ENCODE peak calls at places on chromosomes 16 and 17, in five cellular contexts. F, U, K, Z and I are unnamed samples.

GRCh38 chr17:50833396-50834125 is 1.8 kb upstream of the WFIKKN2 start:
- DNase-seq in F (no peak), Z (no peak), U (no peak), K (no peak), I (no peak)

GRCh38 chr17:29674270-29674669 is 51.6 kb upstream of the CORO6 start:
- DNase-seq in U (no peak), F (no peak), K (no peak), Z (no peak), I (no peak)

GRCh38 chr17:78380370-78380769 is 1.9 kb downstream of the PGS1 start:
- DNase-seq in Z (no peak), K (no peak), F (no peak), U (no peak), I (no peak)

GRCh38 chr16:19574625-19575024 is 19.1 kb downstream of the VPS35L start:
- DNase-seq in Z (no peak), U (no peak), F (no peak), K (no peak), I (no peak)

GRCh38 chr17:60355663-60356594 is 36.0 kb downstream of the USP32 start:
- DNase-seq in F (no peak), Z (no peak), K (no peak), U (no peak), I (no peak)

GRCh38 chr16:57764341-57765159 is 29.0 kb downstream of the KATNB1 start:
- DNase-seq in K (peak; percentile 18), U (peak; percentile 41), Z (peak; percentile 83), F (peak; percentile 48), I (peak; percentile 13)

GRCh38 chr16:69691980-69692911 is 34.1 kb downstream of the NQO1 start:
- DNase-seq in Z (peak; percentile 45), K (no peak), U (no peak), F (no peak), I (no peak)

GRCh38 chr17:58336456-58337094 is 8.0 kb upstream of the TSPOAP1 start:
- DNase-seq in Z (peak; percentile 34), U (no peak), K (no peak), F (no peak), I (no peak)

GRCh38 chr17:67830440-67830839 is 5.1 kb downstream of the BPTF start:
- DNase-seq in Z (peak; percentile 12), K (no peak), U (no peak), F (no peak), I (no peak)

GRCh38 chr17:14510136-14510535 is 209.3 kb downstream of the HS3ST3B1 start:
- DNase-seq in Z (no peak), F (no peak), K (no peak), U (no peak), I (no peak)

GRCh38 chr17:83119987-83120864 is 40.8 kb downstream of the METRNL start:
- DNase-seq in K (no peak), U (no peak), F (peak; percentile 32), Z (no peak), I (no peak)

GRCh38 chr16:89660146-89660545 is 2.5 kb downstream of the SPATA33 start:
- DNase-seq in Z (no peak), U (no peak), F (no peak), K (no peak), I (no peak)

GRCh38 chr17:48600244-48601098 is 4.3 kb downstream of the HOXB6 start:
- DNase-seq in F (no peak), Z (no peak), K (no peak), U (no peak), I (no peak)

GRCh38 chr16:9236319-9236718 is 144.9 kb downstream of the HAPSTR1 start:
- DNase-seq in Z (no peak), F (no peak), K (no peak), U (no peak), I (no peak)

GRCh38 chr16:83137326-83137770 is 510.6 kb downstream of the CDH13 start:
- DNase-seq in U (peak; percentile 38), K (no peak), F (no peak), Z (peak; percentile 94), I (peak; percentile 92)

GRCh38 chr16:12500771-12501170 is 302.9 kb downstream of the CPPED1 start:
- DNase-seq in F (peak; percentile 32), U (no peak), Z (no peak), K (no peak), I (no peak)

GRCh38 chr16:50416388-50416787 is 47.6 kb upstream of the BRD7 start:
- DNase-seq in F (no peak), Z (no peak), K (no peak), U (no peak), I (no peak)

GRCh38 chr16:70152578-70153302 is 20.8 kb upstream of the CLEC18C start:
- DNase-seq in Z (no peak), U (no peak), F (no peak), K (no peak), I (no peak)

GRCh38 chr17:67123692-67124091 is 79.3 kb downstream of the CACNG1 start:
- DNase-seq in Z (no peak), F (no peak), U (no peak), K (no peak), I (no peak)

GRCh38 chr17:50559674-50560184 is 786 bp upstream of the CACNA1G start:
- DNase-seq in Z (peak; percentile 31), K (no peak), F (peak; percentile 60), U (no peak), I (no peak)

GRCh38 chr16:69106491-69107291 is 1.2 kb downstream of the HAS3 start:
- DNase-seq in Z (no peak), F (no peak), K (no peak), U (no peak), I (no peak)

GRCh38 chr17:58338907-58339774 is 10.5 kb upstream of the TSPOAP1 start:
- DNase-seq in U (peak; percentile 59), K (no peak), F (peak; percentile 63), Z (peak; percentile 82), I (no peak)

GRCh38 chr17:32278815-32279214 is 13.2 kb downstream of the RHBDL3 start:
- DNase-seq in U (no peak), F (no peak), Z (no peak), K (no peak), I (no peak)

GRCh38 chr17:31197991-31198390 is 99.0 kb downstream of the OMG start:
- DNase-seq in U (no peak), K (no peak), F (no peak), Z (no peak), I (no peak)

GRCh38 chr17:7852919-7853692 is 1.8 kb upstream of the TMEM88 start:
- DNase-seq in F (no peak), U (no peak), K (no peak), Z (no peak), I (no peak)

GRCh38 chr16:73068546-73069401 is 20.8 kb upstream of the ZFHX3 start:
- DNase-seq in F (peak; percentile 90), U (peak; percentile 94), K (no peak), Z (peak; percentile 98), I (no peak)

GRCh38 chr16:89094252-89094901 is 725 bp downstream of the ACSF3 start:
- DNase-seq in U (no peak), F (no peak), K (no peak), Z (peak; percentile 27), I (no peak)

GRCh38 chr17:41527076-41528023 is 758 bp downstream of the KRT19 start:
- DNase-seq in Z (no peak), U (no peak), F (no peak), K (no peak), I (no peak)
- H3K4me3 ChIP-seq in Z (peak overlapping the region; percentile 42), U (peak overlapping the region; percentile 43), F (no peak overlapping the region), K (peak overlapping the region; percentile 66), I (peak overlapping the region; percentile 27)

DNA sequence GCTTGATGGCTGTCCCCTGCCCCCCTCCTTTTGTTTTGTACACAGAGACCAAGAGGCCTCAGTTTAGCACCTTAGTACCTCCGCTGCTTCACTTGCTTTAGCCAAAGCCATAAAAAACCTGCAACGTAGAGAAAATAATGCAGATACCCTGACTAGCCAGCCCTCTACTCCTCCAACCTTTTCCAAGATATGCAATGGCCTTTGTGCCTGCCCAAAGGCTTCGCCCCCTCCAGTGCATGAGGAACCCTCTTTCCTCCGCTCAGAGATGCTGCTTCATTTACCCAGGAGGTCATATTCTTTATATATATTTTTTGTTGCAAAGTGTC is 17.0 kb downstream of the CNTNAP1 start:
- DNase-seq in U (no peak), Z (no peak), K (no peak), F (no peak), I (no peak)
- H3K4me3 ChIP-seq in U (no peak overlapping the region), Z (no peak overlapping the region), K (no peak overlapping the region), F (no peak overlapping the region), I (no peak overlapping the region)

DNA sequence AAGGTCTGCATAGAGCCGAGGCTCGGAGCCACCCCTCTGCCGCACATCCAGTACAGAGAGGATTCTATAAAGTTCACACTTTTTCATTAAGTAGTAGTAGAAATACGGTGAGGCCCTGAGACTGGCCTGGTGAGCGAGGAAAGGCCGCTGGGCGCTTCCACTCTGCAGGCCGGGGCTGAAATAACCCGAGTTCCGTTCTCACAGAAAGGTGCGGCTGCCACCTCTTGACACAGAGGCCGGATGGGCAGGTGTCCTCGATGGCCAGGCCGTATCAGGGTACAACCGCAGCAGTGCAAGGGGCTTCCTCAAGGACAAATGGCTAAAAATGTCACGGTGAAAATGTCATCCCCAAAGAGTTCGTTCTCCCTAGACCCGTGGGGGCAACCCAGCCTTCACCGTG is 770 bp upstream of the PCYT2 start:
- DNase-seq in F (no peak), K (no peak), U (no peak), Z (no peak), I (no peak)
- H3K4me3 ChIP-seq in F (no peak overlapping the region), K (no peak overlapping the region), U (no peak overlapping the region), Z (no peak overlapping the region), I (no peak overlapping the region)

DNA sequence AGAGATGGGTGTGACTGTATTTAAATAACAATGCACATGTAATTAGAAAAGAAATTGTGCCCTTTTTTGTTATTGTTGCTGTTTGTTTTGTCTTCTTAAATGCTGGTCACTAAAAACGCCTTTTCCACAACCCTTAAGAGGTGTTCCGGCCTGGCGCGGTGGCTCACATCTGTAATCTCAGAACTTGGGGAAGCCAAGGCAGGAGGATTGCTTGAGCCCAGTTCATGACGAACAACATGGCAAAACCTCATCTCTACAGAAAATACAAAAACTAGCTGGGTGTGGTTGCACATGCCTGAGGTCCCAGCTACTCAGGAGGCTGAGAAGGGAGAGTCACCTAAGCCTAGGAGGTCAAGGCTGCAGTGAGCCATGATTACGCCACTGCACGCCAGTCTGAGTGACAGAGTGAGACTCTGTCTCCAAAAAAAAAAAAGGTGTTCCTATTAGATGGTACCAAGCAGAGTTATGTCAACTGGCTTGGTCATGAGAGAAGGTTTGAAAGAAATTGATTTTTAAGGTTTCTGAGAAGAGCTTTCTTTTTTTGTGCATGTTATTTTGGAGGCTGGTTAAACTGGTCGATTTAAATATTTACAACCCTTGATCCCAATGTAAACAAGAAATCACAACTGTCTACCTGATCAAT is 23.5 kb upstream of the RFFL start:
- DNase-seq in U (no peak), Z (no peak), K (no peak), F (no peak), I (no peak)
- H3K4me3 ChIP-seq in U (no peak overlapping the region), Z (peak overlapping the region; percentile 95), K (peak overlapping the region; percentile 95), F (no peak overlapping the region), I (no peak overlapping the region)

DNA sequence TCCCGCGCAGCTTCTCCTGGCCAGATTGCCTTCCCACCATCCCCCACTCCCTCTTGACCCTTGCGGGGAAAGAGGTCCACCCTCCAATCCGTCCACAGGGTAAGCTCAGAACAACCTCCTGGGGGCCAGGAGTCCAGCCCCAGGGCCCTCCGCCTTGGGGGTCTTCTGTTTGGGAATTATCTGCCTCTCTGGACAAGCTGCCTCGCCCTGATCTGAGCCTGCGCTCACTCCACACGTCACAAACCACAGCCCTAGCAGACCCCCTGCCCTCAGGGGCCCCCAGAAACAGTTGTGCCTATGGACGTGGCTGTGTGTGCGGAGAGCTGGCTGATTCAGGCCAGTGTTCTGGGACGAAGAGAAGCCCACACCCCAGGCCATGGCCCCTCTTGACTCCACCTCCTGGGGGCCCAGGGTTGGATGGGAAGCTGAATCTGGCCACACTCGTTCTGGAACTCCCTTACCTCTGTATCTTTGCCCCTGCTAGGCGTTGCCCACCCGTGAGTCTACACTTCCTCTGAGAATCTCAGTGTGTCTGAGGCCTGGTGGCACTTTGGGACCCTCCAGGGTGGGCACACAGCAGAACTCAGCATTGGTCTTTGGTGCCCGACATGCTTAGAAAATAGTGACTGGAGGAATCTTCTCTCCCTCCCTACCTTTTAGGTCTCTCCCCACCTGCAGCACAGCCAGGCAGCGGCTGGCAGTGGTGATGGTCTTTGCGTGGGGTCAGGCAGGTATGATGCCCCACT is 119.9 kb upstream of the SMURF2 start:
- DNase-seq in Z (no peak), U (no peak), F (no peak), K (no peak), I (no peak)
- H3K4me3 ChIP-seq in Z (no peak overlapping the region), U (no peak overlapping the region), F (peak overlapping the region; percentile 51), K (peak overlapping the region; percentile 63), I (no peak overlapping the region)